ENCODE peak calls at places on chromosomes 2 and 18, in seven cellular contexts. One of them, this sample, is unnamed.

GRCh38 chr2:147862859-147863516 is 18.2 kb downstream of the ACVR2A start:
- DNase-seq in sigmoid colon: no peak
- DNase-seq in suprapubic skin: no peak
- DNase-seq in A549: no peak
- DNase-seq in transverse colon: no peak
- DNase-seq in H1: no peak
- DNase-seq in ovary: no peak
- DNase-seq in this sample: no peak

GRCh38 chr2:241615041-241615440 is 21.9 kb downstream of the THAP4 start:
- DNase-seq in ovary: no peak
- DNase-seq in sigmoid colon: no peak
- DNase-seq in transverse colon: no peak
- DNase-seq in suprapubic skin: no peak
- DNase-seq in H1: no peak
- DNase-seq in A549: no peak
- DNase-seq in this sample: no peak

GRCh38 chr2:23410596-23410995 is 25.6 kb downstream of the KLHL29 start:
- DNase-seq in suprapubic skin: no peak
- DNase-seq in A549: no peak
- DNase-seq in H1: no peak
- DNase-seq in transverse colon: peak
- DNase-seq in sigmoid colon: no peak
- DNase-seq in ovary: no peak
- DNase-seq in this sample: no peak

GRCh38 chr2:60413819-60414178 is 139.7 kb downstream of the BCL11A start:
- DNase-seq in H1: no peak
- DNase-seq in sigmoid colon: no peak
- DNase-seq in suprapubic skin: no peak
- DNase-seq in A549: no peak
- DNase-seq in ovary: no peak
- DNase-seq in transverse colon: no peak
- DNase-seq in this sample: no peak

GRCh38 chr2:3535794-3536681 is 16.7 kb upstream of the ADI1 start:
- DNase-seq in sigmoid colon: peak
- DNase-seq in suprapubic skin: no peak
- DNase-seq in transverse colon: peak
- DNase-seq in A549: no peak
- DNase-seq in ovary: peak
- DNase-seq in H1: no peak
- DNase-seq in this sample: peak

GRCh38 chr2:232310189-232310588 is 68.4 kb upstream of the ALPP start:
- DNase-seq in A549: no peak
- DNase-seq in ovary: no peak
- DNase-seq in sigmoid colon: no peak
- DNase-seq in suprapubic skin: no peak
- DNase-seq in H1: no peak
- DNase-seq in transverse colon: no peak
- DNase-seq in this sample: no peak

GRCh38 chr2:29113027-29113686 is 2.1 kb upstream of the CLIP4 start:
- DNase-seq in H1: no peak
- DNase-seq in suprapubic skin: no peak
- DNase-seq in sigmoid colon: no peak
- DNase-seq in transverse colon: no peak
- DNase-seq in ovary: no peak
- DNase-seq in A549: no peak
- DNase-seq in this sample: no peak

GRCh38 chr2:229153946-229154345 is 117.1 kb downstream of the PID1 start:
- DNase-seq in A549: no peak
- DNase-seq in H1: no peak
- DNase-seq in transverse colon: no peak
- DNase-seq in ovary: no peak
- DNase-seq in suprapubic skin: no peak
- DNase-seq in sigmoid colon: no peak
- DNase-seq in this sample: no peak

GRCh38 chr2:182758379-182758778 is 42.3 kb downstream of the DNAJC10 start:
- DNase-seq in sigmoid colon: no peak
- DNase-seq in suprapubic skin: no peak
- DNase-seq in transverse colon: no peak
- DNase-seq in ovary: no peak
- DNase-seq in A549: no peak
- DNase-seq in H1: no peak
- DNase-seq in this sample: no peak

GRCh38 chr2:198774576-198774975 is 683.2 kb downstream of the SATB2 start:
- DNase-seq in ovary: no peak
- DNase-seq in A549: no peak
- DNase-seq in suprapubic skin: no peak
- DNase-seq in H1: no peak
- DNase-seq in transverse colon: no peak
- DNase-seq in sigmoid colon: no peak
- DNase-seq in this sample: no peak

GRCh38 chr18:27921904-27922541 is 254.9 kb downstream of the CDH2 start:
- DNase-seq in suprapubic skin: no peak
- DNase-seq in sigmoid colon: no peak
- DNase-seq in ovary: no peak
- DNase-seq in transverse colon: no peak
- DNase-seq in H1: no peak
- DNase-seq in A549: peak
- DNase-seq in this sample: no peak

GRCh38 chr2:121092095-121092494 is 192.9 kb downstream of the TFCP2L1 start:
- DNase-seq in transverse colon: peak
- DNase-seq in A549: no peak
- DNase-seq in ovary: no peak
- DNase-seq in suprapubic skin: no peak
- DNase-seq in sigmoid colon: no peak
- DNase-seq in H1: no peak
- DNase-seq in this sample: no peak

GRCh38 chr2:25301453-25302352 is 40.0 kb downstream of the DNMT3A start:
- DNase-seq in transverse colon: peak
- DNase-seq in sigmoid colon: no peak
- DNase-seq in ovary: no peak
- DNase-seq in A549: no peak
- DNase-seq in suprapubic skin: no peak
- DNase-seq in H1: no peak
- DNase-seq in this sample: no peak

GRCh38 chr2:68643011-68643873 is at the start of gene PROKR1:
- DNase-seq in sigmoid colon: no peak
- DNase-seq in ovary: peak
- DNase-seq in A549: peak
- DNase-seq in H1: peak
- DNase-seq in suprapubic skin: no peak
- DNase-seq in transverse colon: peak
- DNase-seq in this sample: peak

GRCh38 chr18:34224423-34225217 is at the start of gene NOL4:
- DNase-seq in ovary: no peak
- DNase-seq in transverse colon: peak
- DNase-seq in A549: no peak
- DNase-seq in H1: peak
- DNase-seq in suprapubic skin: no peak
- DNase-seq in sigmoid colon: peak
- DNase-seq in this sample: peak

GRCh38 chr18:34222025-34222395 is 2.7 kb downstream of the NOL4 start:
- DNase-seq in suprapubic skin: no peak
- DNase-seq in A549: no peak
- DNase-seq in sigmoid colon: no peak
- DNase-seq in H1: peak
- DNase-seq in transverse colon: no peak
- DNase-seq in ovary: no peak
- DNase-seq in this sample: peak

GRCh38 chr18:34223893-34224422 is 755 bp downstream of the NOL4 start:
- DNase-seq in sigmoid colon: no peak
- DNase-seq in ovary: no peak
- DNase-seq in H1: peak
- DNase-seq in suprapubic skin: no peak
- DNase-seq in transverse colon: no peak
- DNase-seq in A549: no peak
- DNase-seq in this sample: no peak

GRCh38 chr18:34222396-34223163 is 2.1 kb downstream of the NOL4 start:
- DNase-seq in A549: no peak
- DNase-seq in transverse colon: no peak
- DNase-seq in suprapubic skin: no peak
- DNase-seq in ovary: no peak
- DNase-seq in H1: peak
- DNase-seq in sigmoid colon: peak
- DNase-seq in this sample: peak

DNA sequence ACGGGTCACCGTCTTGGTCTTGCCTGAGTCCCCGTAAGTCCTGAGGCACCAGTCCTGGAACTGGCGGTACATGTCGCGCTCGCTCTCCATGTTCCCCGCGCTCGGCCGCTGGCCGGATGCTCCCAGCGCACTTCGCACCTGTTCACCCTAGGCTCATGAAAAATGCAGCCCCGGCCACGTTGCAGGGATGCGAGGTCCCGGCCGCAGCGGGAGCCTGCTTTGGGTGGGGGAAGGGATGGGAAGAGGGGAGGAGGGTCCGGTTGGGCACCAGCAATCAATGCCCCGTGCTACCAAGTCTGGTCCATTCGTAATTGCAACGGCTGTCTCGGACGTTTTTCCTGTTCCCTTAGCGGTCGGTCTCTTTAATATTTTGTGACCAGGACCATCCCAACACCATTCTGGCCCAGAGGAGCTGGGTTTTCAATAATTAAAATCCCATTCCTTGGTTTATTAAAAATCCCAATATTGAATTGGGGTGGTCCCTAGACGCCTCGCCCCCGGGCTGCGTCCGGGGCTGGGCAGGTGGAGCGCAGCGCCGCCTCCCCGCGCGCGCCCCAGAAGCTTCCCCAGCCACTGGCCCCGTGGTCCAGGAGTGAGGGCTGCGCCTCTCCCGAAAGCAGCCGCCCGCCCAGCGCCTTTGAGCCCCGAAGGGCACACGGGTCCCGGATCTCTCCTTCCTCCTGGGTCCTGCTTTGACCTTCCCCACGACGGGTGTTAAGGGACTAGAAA is 1.4 kb downstream of the NOL4 start:
- DNase-seq in A549: no peak
- DNase-seq in suprapubic skin: no peak
- DNase-seq in transverse colon: no peak
- DNase-seq in sigmoid colon: no peak
- DNase-seq in ovary: no peak
- DNase-seq in H1: peak
- DNase-seq in this sample: peak
- TF ChIP-seq EP300 in A549: no peak
- TF ChIP-seq EP300 in suprapubic skin: no peak
- TF ChIP-seq EP300 in transverse colon: no peak
- TF ChIP-seq EP300 in sigmoid colon: no peak
- TF ChIP-seq EP300 in ovary: no peak
- TF ChIP-seq EP300 in H1: no peak
- TF ChIP-seq EP300 in this sample: no peak

DNA sequence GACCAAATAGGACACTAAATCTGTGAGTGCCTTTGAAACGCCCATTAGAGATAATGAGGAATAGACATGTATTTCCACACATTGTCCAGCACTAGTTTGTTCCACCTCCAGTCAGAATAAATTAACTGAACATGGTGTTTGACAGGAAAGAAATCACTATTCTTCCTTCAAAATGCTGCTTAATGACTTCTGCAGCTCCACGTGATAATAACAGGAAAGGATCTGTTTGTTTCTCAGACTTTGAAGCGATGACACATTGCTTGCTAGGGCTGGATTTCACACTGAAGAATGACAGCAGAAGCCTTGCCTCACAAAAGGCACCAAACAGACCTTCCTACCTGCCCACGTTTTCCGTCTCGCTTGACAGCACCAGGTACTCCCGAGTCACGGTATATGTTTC is 90.5 kb upstream of the DDX18 start:
- DNase-seq in suprapubic skin: no peak
- DNase-seq in transverse colon: no peak
- DNase-seq in H1: no peak
- DNase-seq in sigmoid colon: no peak
- DNase-seq in ovary: no peak
- DNase-seq in A549: no peak
- DNase-seq in this sample: no peak
- TF ChIP-seq EP300 in suprapubic skin: no peak
- TF ChIP-seq EP300 in transverse colon: no peak
- TF ChIP-seq EP300 in H1: no peak
- TF ChIP-seq EP300 in sigmoid colon: no peak
- TF ChIP-seq EP300 in ovary: no peak
- TF ChIP-seq EP300 in A549: no peak
- TF ChIP-seq EP300 in this sample: no peak

GRCh38 chr18:79518683-79519128 is 123.0 kb downstream of the NFATC1 start:
- DNase-seq in ovary: no peak
- DNase-seq in transverse colon: no peak
- DNase-seq in sigmoid colon: no peak
- DNase-seq in suprapubic skin: peak
- DNase-seq in H1: no peak
- DNase-seq in A549: no peak
- DNase-seq in this sample: no peak

GRCh38 chr18:79518028-79518682 is 122.4 kb downstream of the NFATC1 start:
- DNase-seq in A549: no peak
- DNase-seq in suprapubic skin: peak
- DNase-seq in sigmoid colon: no peak
- DNase-seq in transverse colon: no peak
- DNase-seq in ovary: no peak
- DNase-seq in H1: no peak
- DNase-seq in this sample: no peak

GRCh38 chr18:79520473-79521390 is 125.0 kb downstream of the NFATC1 start:
- DNase-seq in transverse colon: no peak
- DNase-seq in A549: no peak
- DNase-seq in sigmoid colon: no peak
- DNase-seq in suprapubic skin: peak
- DNase-seq in ovary: no peak
- DNase-seq in H1: no peak
- DNase-seq in this sample: no peak

GRCh38 chr18:79521806-79522205 is 126.1 kb downstream of the NFATC1 start:
- DNase-seq in ovary: no peak
- DNase-seq in sigmoid colon: peak
- DNase-seq in A549: no peak
- DNase-seq in transverse colon: no peak
- DNase-seq in H1: no peak
- DNase-seq in suprapubic skin: peak
- DNase-seq in this sample: no peak

GRCh38 chr18:79519751-79520472 is 124.2 kb downstream of the NFATC1 start:
- DNase-seq in sigmoid colon: no peak
- DNase-seq in ovary: no peak
- DNase-seq in transverse colon: no peak
- DNase-seq in H1: no peak
- DNase-seq in suprapubic skin: peak
- DNase-seq in A549: no peak
- DNase-seq in this sample: no peak
- TF ChIP-seq EP300 in sigmoid colon: no peak
- TF ChIP-seq EP300 in ovary: no peak
- TF ChIP-seq EP300 in transverse colon: no peak
- TF ChIP-seq EP300 in H1: no peak
- TF ChIP-seq EP300 in suprapubic skin: no peak
- TF ChIP-seq EP300 in A549: no peak
- TF ChIP-seq EP300 in this sample: no peak

DNA sequence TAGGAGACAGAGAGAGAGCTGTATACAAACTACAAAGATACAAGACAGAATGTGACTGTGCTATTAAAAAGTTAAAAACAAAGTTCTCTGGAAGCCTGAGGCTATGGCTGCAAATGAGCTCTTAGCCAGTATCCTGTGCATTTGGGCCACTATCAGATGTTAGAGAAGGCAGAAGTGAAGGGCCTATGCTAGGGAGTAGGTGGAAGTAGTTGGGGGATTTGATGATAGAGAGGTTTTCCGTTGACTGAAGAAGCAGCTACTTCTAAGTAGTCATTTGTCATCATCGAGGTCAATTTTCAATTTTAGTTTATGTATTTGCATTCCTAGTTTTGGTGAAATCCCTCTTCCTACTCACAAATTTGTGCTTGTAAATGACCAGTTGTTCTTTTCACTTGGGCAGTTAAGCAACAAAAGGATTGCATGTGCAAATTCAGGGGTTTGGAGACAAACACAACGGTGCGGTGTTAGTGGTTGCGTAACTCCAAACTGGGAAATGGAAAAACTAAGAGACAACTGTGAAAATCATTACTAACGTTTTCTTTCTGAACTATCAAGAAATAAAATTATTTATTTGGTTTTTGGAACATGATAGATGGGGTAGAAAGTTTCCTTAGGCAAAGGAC is 48.5 kb upstream of the PELI1 start:
- DNase-seq in sigmoid colon: peak
- DNase-seq in suprapubic skin: no peak
- DNase-seq in A549: no peak
- DNase-seq in H1: no peak
- DNase-seq in ovary: no peak
- DNase-seq in transverse colon: no peak
- DNase-seq in this sample: no peak
- TF ChIP-seq EP300 in sigmoid colon: no peak
- TF ChIP-seq EP300 in suprapubic skin: no peak
- TF ChIP-seq EP300 in A549: no peak
- TF ChIP-seq EP300 in H1: no peak
- TF ChIP-seq EP300 in ovary: peak
- TF ChIP-seq EP300 in transverse colon: no peak
- TF ChIP-seq EP300 in this sample: no peak